ENCODE peak calls at places on chromosomes 1 and 21, in seven cellular contexts. D is right lobe of liver, G is heart right ventricle, Z is thoracic aorta, U is upper lobe of right lung, W is choroid plexus epithelial cell, M is left lung. A is an unnamed sample.

GRCh38 chr1:207128336-207128921 is 24.4 kb downstream of the C4BPA start:
- DNase-seq in D (no peak), G (no peak), Z (no peak), U (no peak), W (no peak), M (no peak), A (no peak)

GRCh38 chr1:52414942-52415341 is 10.5 kb downstream of the PRPF38A start:
- DNase-seq in D (no peak), G (no peak), Z (no peak), U (no peak), W (no peak), M (no peak), A (no peak)

GRCh38 chr21:36691539-36692124 is 7.3 kb upstream of the SIM2 start:
- DNase-seq in D (no peak), G (no peak), Z (no peak), U (no peak), W (no peak), M (peak), A (no peak)

GRCh38 chr1:193031431-193031830 is 27.7 kb downstream of the UCHL5 start:
- DNase-seq in D (no peak), G (no peak), Z (no peak), U (no peak), W (peak), M (no peak), A (no peak)

GRCh38 chr21:33402011-33402979 is 918 bp upstream of the IFNGR2 start:
- DNase-seq in D (peak), G (peak), Z (no peak), U (peak), W (peak), M (peak), A (peak)

GRCh38 chr1:223711173-223711572 is 1.2 kb upstream of the CAPN2 start:
- DNase-seq in D (no peak), G (no peak), Z (no peak), U (no peak), W (peak), M (no peak), A (no peak)

GRCh38 chr1:214609692-214610091 is 6.7 kb downstream of the CENPF start:
- DNase-seq in D (no peak), G (no peak), Z (no peak), U (no peak), W (no peak), M (no peak), A (no peak)

GRCh38 chr1:84946631-84947030 is 50.3 kb downstream of the MCOLN2 start:
- DNase-seq in D (no peak), G (no peak), Z (no peak), U (no peak), W (peak), M (no peak), A (no peak)

GRCh38 chr1:232145768-232146167 is 484.2 kb downstream of the SIPA1L2 start:
- DNase-seq in D (no peak), G (no peak), Z (no peak), U (no peak), W (no peak), M (no peak), A (no peak)

GRCh38 chr21:28111151-28111619 is 881.5 kb downstream of the LTN1 start:
- DNase-seq in D (no peak), G (peak), Z (no peak), U (no peak), W (peak), M (no peak), A (peak)

DNA sequence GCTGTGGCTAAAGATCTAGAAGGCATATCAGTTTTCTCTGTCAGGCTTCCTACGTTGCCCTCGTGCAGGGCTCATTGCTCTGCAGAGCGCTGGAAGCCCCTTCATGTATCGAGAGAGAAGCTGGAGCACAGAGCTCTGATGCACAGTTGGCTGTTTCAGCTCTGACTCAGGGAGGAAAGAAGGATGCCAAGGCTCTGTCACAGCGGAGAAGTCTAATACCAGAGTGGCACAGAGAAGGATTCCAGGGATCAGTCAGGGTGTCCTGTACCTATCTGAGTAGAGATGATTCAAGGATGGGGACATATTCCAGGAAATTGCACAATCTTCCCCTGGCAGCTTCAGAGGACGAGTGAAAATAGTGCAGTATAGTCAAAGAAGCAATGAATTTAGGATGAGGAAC is 179.2 kb upstream of the FMN2 start:
- DNase-seq in D (no peak), G (no peak), Z (no peak), U (no peak), W (peak), M (no peak), A (no peak)
- H3K4me3 ChIP-seq in D (no peak), G (no peak), Z (no peak), U (no peak), W (no peak), M (no peak), A (no peak)

GRCh38 chr1:185091480-185091879 is 46.1 kb downstream of the RNF2 start:
- DNase-seq in D (no peak), G (no peak), Z (no peak), U (no peak), W (no peak), M (no peak), A (no peak)
- H3K4me3 ChIP-seq in D (no peak), G (no peak), Z (no peak), U (no peak), W (no peak), M (no peak), A (no peak)

GRCh38 chr1:154730251-154730650 is 122.3 kb upstream of the ADAR start:
- DNase-seq in D (no peak), G (peak), Z (no peak), U (no peak), W (peak), M (no peak), A (no peak)

GRCh38 chr1:154727409-154727808 is 119.4 kb upstream of the ADAR start:
- DNase-seq in D (no peak), G (no peak), Z (no peak), U (no peak), W (no peak), M (no peak), A (no peak)

GRCh38 chr1:154730986-154731489 is 123.1 kb upstream of the ADAR start:
- DNase-seq in D (no peak), G (no peak), Z (no peak), U (no peak), W (peak), M (no peak), A (no peak)

GRCh38 chr1:154729031-154729442 is 121.1 kb upstream of the ADAR start:
- DNase-seq in D (no peak), G (no peak), Z (no peak), U (no peak), W (peak), M (no peak), A (peak)

DNA sequence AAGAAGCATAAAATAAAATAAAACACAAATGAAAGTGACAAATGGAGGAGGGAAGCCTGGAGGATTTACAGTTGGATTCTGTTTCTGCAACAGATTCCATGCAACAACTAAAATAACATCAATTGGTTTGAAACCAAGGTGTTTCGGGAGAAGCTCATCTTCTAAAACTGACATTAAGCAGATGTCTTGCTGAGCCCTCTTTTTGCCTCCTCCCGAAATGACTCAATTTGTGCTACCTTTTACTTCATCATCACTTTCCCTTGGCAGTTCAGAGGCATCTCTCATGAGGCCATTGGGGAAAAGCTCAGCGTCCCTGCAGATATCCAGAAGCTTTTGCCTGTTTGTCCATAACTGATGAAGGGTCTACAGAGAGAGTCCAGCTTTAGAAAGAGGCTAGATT is 121.6 kb upstream of the ADAR start:
- DNase-seq in D (no peak), G (no peak), Z (no peak), U (no peak), W (no peak), M (no peak), A (no peak)
- H3K4me3 ChIP-seq in D (no peak), G (no peak), Z (no peak), U (no peak), W (no peak), M (no peak), A (no peak)

GRCh38 chr21:44995257-44995941 is 55.6 kb downstream of the SLX9 start:
- DNase-seq in D (no peak), G (no peak), Z (no peak), U (no peak), W (no peak), M (peak), A (no peak)

GRCh38 chr21:44996501-44996921 is 56.7 kb downstream of the SLX9 start:
- DNase-seq in D (no peak), G (no peak), Z (no peak), U (no peak), W (no peak), M (peak), A (no peak)

GRCh38 chr21:44996983-44997936 is 57.4 kb downstream of the SLX9 start:
- DNase-seq in D (no peak), G (no peak), Z (no peak), U (no peak), W (no peak), M (peak), A (peak)

GRCh38 chr21:44994581-44995171 is 54.8 kb downstream of the SLX9 start:
- DNase-seq in D (no peak), G (no peak), Z (no peak), U (no peak), W (no peak), M (peak), A (peak)

DNA sequence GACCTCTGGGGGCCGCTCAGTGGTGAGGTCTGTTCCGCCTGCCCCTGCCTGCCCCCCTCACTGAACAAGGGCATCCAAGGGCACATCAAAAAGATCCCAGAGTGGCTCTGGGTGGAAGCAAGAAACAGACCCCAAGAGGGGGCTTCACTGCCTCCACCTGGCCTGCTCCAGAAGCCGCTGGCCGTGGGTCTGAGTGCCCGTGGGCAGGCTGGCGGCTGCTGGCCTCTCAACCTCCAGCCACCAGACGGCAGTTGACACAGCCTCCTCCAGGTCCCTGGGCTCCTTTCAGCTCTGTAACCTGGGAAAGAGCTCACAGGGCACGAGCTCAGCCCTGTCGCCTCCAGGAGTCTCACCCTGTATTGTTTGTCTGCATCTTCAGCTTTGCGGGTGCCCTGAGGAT is 56.3 kb downstream of the SLX9 start:
- DNase-seq in D (no peak), G (no peak), Z (no peak), U (no peak), W (no peak), M (peak), A (no peak)
- H3K4me3 ChIP-seq in D (no peak), G (no peak), Z (no peak), U (no peak), W (no peak), M (no peak), A (no peak)

DNA sequence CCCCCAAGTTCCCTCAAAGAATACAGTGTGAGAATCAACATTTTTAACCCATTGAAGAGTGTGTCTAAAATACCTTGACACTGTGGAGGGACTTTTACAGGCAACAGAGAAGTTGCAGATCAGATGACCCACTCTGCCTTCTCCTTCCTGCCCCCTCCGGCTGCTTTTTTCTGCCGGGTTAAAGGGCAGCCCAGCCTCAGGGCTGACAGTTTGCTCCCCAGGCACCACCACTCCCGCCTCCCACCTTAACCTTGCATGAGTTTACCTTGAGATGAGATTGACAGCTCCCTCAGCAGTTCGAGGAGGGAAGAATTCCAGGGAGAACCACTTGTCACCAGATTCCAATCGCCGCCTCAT is 3.2 kb downstream of the MTHFR start:
- DNase-seq in D (no peak), G (peak), Z (no peak), U (peak), W (peak), M (no peak), A (no peak)
- H3K4me3 ChIP-seq in D (peak), G (peak), Z (peak), U (peak), W (peak), M (peak), A (peak)

DNA sequence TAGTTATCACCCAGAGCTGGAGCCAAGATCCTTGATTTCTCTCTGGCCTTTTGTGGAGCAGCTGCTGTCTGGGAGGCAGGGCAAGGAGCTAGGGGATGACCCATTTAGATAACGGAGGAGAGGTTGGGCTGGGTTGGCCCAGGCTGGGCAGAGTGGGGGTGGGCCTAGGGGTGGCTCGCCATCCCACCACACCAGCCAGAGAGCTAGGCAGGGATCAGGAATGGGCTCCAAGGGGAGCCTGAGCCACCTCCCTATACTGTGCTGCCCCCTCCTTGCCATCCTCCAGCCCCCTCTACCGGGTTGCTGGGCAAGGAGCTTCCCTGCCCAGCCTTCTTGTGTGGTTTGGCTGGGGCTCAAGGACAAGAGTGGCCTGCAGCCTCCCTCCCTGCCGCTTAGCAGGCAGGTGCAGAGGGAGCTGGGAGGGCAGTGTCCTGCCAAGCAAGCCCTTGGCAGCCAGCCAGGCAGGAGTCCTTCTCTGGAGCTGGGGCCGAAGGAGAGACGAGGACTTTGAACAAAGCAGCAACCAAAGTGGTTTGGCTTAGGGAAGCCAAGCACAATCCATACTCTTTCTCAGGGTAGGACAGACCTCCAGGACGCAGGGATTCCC is 4.1 kb downstream of the NUAK2 start:
- DNase-seq in D (peak), G (peak), Z (no peak), U (peak), W (peak), M (peak), A (peak)
- H3K4me3 ChIP-seq in D (peak), G (no peak), Z (no peak), U (no peak), W (no peak), M (no peak), A (no peak)

DNA sequence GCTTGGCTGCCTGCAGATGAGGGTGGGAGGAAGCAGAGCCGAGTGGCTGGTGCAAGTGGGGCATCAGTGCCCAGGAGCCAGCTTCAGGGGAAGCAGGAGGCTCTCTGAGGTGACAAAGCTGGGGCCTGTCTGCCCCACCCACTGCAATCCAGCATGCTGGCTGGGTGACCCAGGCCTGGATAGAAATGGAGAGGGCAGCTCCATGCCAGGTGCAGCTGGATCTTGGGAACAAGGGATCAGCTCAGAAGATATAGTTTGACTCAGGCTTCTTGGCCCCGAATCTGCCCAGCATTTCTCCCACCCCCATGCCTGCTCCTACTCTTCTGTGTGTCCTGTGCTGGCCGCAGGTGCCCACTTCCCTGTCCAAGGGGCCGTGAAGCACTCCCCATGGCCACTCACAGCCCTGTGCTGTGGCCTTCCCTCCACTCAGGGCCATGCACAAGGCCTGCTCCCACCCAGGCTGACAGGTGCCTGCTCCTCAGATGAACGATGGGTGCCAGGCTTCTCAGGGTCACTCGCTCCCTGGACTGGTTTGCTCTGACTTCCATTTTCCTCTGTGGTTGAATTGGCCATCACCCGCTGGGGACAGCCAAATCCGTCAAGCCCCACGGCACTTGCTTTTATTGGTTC is 174.9 kb upstream of the VAMP3 start:
- DNase-seq in D (no peak), G (no peak), Z (no peak), U (peak), W (no peak), M (peak), A (no peak)
- H3K4me3 ChIP-seq in D (no peak), G (no peak), Z (no peak), U (no peak), W (no peak), M (no peak), A (no peak)

GRCh38 chr1:201647722-201648065 is 108.8 kb downstream of the NAV1 start:
- DNase-seq in D (no peak), G (no peak), Z (no peak), U (no peak), W (no peak), M (no peak), A (no peak)
- H3K4me3 ChIP-seq in D (no peak), G (no peak), Z (peak), U (peak), W (peak), M (peak), A (peak)

GRCh38 chr1:79531790-79532189 is 525.3 kb upstream of the ADGRL4 start:
- DNase-seq in D (no peak), G (no peak), Z (no peak), U (no peak), W (no peak), M (no peak), A (no peak)
- H3K4me3 ChIP-seq in D (no peak), G (no peak), Z (no peak), U (no peak), W (no peak), M (no peak), A (no peak)

DNA sequence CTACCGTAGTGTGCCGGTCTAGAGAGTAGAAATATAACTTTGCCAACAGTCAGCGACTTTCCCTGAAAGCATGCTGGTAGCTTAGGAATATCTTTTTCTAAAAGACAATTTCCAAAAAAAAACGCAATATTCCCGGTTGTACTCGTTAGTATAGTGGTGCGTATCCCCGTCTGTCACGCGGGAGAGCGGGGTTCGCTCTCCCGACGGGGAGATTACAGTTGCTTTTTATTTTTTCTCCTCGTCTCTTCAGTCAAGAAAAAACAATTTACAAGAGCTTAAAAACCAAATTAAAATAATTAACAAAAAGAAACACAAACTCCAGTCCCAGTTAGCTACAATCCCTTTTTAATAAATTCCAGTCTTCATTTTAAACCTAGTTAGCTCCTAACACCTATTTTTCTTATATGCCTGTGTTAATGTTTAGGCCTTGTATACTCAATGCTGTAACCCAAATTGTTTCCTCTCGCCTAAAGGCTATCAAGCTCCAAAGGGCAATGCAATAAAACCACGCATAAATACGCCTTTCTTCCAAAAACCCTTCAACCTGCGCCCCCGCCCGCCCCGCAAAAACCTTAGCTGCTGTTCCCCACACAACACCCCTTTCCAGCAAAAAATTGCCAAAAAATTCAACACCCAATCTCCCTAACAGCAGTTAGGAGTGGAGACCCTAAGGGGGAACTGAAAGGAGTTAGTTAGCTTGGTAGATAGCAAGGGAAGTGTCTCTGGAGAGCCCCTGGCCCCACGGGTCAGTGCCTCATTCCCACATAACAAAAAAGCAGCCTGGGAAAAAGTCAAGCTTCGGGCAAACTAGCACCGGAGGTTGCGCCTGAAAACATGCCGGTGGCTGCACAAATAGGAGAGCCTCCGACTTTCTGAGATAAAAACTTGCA is 7.9 kb downstream of the HSPA6 start:
- DNase-seq in D (no peak), G (no peak), Z (no peak), U (no peak), W (peak), M (no peak), A (no peak)
- H3K4me3 ChIP-seq in D (no peak), G (no peak), Z (peak), U (peak), W (peak), M (no peak), A (peak)

A was measured in heart left ventricle.